ENCODE peak calls at places on chromosomes 12 and 14, in seven cellular contexts. D is psoas muscle, E is choroid plexus epithelial cell, A is AG04450, W is hepatocyte, P is K562, I is fibroblast of mammary gland. L is an unnamed sample.

GRCh38 chr14:32205554-32205953 is 2.5 kb upstream of the RNU6-8 start:
- DNase-seq in D (no peak), E (no peak), A (no peak), W (no peak), P (no peak), I (no peak), L (no peak)

GRCh38 chr12:121805800-121806555 is 2.2 kb downstream of the SETD1B start:
- DNase-seq in D (no peak), E (no peak), A (no peak), W (no peak), P (no peak), I (no peak), L (peak; percentile 17)

GRCh38 chr12:101642115-101643067 is 47.6 kb downstream of the MYBPC1 start:
- DNase-seq in D (peak; percentile 49), E (no peak), A (no peak), W (peak; percentile 77), P (peak; percentile 35), I (no peak), L (no peak)

GRCh38 chr12:6271281-6271680 is 39.2 kb upstream of the PLEKHG6 start:
- DNase-seq in D (no peak), E (no peak), A (no peak), W (no peak), P (no peak), I (no peak), L (no peak)

GRCh38 chr14:21039059-21039422 is 3.1 kb upstream of the RNASE7 start:
- DNase-seq in D (peak; percentile 96), E (peak; percentile 68), A (peak; percentile 23), W (peak; percentile 75), P (no peak), I (peak; percentile 63), L (no peak)

GRCh38 chr12:89236748-89237428 is 115.4 kb downstream of the DUSP6 start:
- DNase-seq in D (no peak), E (peak; percentile 73), A (no peak), W (no peak), P (no peak), I (peak; percentile 63), L (no peak)

GRCh38 chr14:50095895-50096294 is 20.5 kb downstream of the VCPKMT start:
- DNase-seq in D (no peak), E (no peak), A (no peak), W (no peak), P (no peak), I (no peak), L (no peak)

GRCh38 chr14:20809917-20810316 is 7.3 kb upstream of the RNASE1 start:
- DNase-seq in D (no peak), E (no peak), A (no peak), W (no peak), P (no peak), I (no peak), L (no peak)

GRCh38 chr12:49871263-49871561 is 28.3 kb upstream of the BCDIN3D start:
- DNase-seq in D (no peak), E (no peak), A (no peak), W (no peak), P (no peak), I (no peak), L (no peak)

DNA sequence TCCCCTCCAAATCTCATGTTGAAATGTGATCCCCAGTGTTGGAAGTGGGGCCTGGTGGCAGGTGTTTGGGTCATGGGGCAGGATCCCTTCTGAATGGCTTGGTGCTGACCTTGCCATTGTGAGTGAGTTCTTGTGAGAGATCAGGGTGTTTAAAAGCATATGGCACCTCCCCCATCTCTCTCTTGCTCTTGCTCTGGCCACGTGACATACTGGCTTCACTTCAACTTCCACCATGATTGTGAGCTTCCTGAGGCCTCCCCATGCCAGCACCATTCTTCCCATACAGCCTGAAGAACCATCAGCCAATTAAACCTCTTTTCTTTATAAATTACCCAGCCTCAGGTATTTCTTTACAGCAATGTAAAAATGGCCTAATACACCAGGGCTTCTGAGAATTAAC is 79.8 kb upstream of the C14orf132 start:
- DNase-seq in D (no peak), E (no peak), A (no peak), W (no peak), P (no peak), I (no peak), L (no peak)
- H3K4me3 ChIP-seq in D (no peak overlapping the region), E (no peak overlapping the region), A (no peak overlapping the region), W (no peak overlapping the region), P (no peak overlapping the region), I (no peak overlapping the region), L (no peak overlapping the region)

GRCh38 chr14:35944847-35945246 is 118.7 kb downstream of the BRMS1L start:
- DNase-seq in D (no peak), E (no peak), A (no peak), W (peak; percentile 20), P (peak; percentile 5), I (no peak), L (peak; percentile 75)
- TF ChIP-seq CTCF in D (no peak), E (no peak), A (no peak), W (peak; percentile 12), P (no peak), I (no peak), L (peak; percentile 60)

GRCh38 chr12:69687390-69687789 is 11.7 kb downstream of the BEST3 start:
- DNase-seq in D (no peak), E (peak; percentile 68), A (no peak), W (no peak), P (no peak), I (peak; percentile 85), L (no peak)
- H3K4me3 ChIP-seq in D (no peak overlapping the region), E (no peak overlapping the region), A (no peak overlapping the region), W (no peak overlapping the region), P (no peak overlapping the region), I (no peak overlapping the region), L (no peak overlapping the region)

GRCh38 chr14:56482306-56482705 is 97.3 kb upstream of the TMEM260 start:
- DNase-seq in D (no peak), E (peak; percentile 27), A (no peak), W (peak; percentile 22), P (peak; percentile 11), I (peak; percentile 17), L (no peak)
- TF ChIP-seq CTCF in D (no peak), E (peak; percentile 34), A (peak; percentile 21), W (peak; percentile 19), P (peak; percentile 7), I (peak; percentile 20), L (no peak)

DNA sequence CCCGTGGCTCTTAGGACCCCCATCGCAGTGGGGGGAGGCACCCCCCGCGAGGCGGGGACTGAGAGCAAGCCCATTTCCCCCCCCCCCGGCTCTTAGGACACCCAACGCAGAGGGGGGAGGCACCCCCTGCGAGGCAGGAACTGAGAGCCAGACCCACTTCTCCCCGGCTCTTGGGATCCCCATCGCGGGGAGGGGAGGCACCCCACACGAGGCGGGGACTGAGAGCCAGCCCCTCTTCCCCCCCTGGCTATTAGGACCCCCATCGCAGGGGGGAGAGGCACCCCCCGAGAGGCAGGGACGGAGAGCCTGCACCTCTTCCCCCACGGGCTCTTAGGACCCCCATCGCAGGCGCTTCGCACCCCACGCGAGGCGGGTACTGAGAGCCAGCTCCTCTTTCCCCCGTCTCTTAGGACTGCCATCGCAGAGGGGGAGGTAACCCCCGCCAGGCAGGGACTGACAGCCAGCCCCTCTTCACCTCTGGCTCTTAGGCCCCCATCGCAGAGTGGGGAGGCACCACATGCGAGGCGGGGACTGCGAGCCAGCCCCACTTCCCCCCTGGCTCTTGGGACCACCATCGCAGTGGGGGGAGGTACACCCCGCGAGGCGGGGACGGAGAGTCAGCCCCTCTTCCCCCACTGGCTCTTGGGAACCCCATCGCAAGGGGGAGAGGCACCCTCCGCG is 46.0 kb downstream of the DDX11 start:
- DNase-seq in D (no peak), E (no peak), A (no peak), W (no peak), P (no peak), I (no peak), L (no peak)
- H3K4me3 ChIP-seq in D (peak overlapping the region; percentile 56), E (no peak overlapping the region), A (no peak overlapping the region), W (no peak overlapping the region), P (no peak overlapping the region), I (no peak overlapping the region), L (peak overlapping the region; percentile 27)

GRCh38 chr12:67459173-67459572 is 189.4 kb upstream of the DYRK2 start:
- DNase-seq in D (peak; percentile 56), E (no peak), A (no peak), W (no peak), P (no peak), I (no peak), L (no peak)

GRCh38 chr12:67457136-67457535 is 188.0 kb downstream of the CAND1 start:
- DNase-seq in D (no peak), E (no peak), A (no peak), W (no peak), P (no peak), I (no peak), L (no peak)

GRCh38 chr12:67456281-67456918 is 187.2 kb downstream of the CAND1 start:
- DNase-seq in D (no peak), E (peak; percentile 90), A (peak; percentile 80), W (peak; percentile 39), P (no peak), I (peak; percentile 96), L (no peak)

GRCh38 chr12:67459578-67459977 is 189.0 kb upstream of the DYRK2 start:
- DNase-seq in D (no peak), E (no peak), A (no peak), W (no peak), P (no peak), I (no peak), L (no peak)

GRCh38 chr12:67457799-67458680 is 188.9 kb downstream of the CAND1 start:
- DNase-seq in D (no peak), E (peak; percentile 36), A (no peak), W (no peak), P (no peak), I (peak; percentile 60), L (no peak)
- TF ChIP-seq CTCF in D (peak; percentile 36), E (peak; percentile 62), A (peak; percentile 40), W (peak; percentile 13), P (peak; percentile 14), I (peak; percentile 54), L (peak; percentile 29)

GRCh38 chr14:64808449-64808848 is 71.3 kb downstream of the SPTB start:
- DNase-seq in D (no peak), E (no peak), A (no peak), W (no peak), P (no peak), I (no peak), L (no peak)
- H3K4me3 ChIP-seq in D (no peak overlapping the region), E (no peak overlapping the region), A (no peak overlapping the region), W (no peak overlapping the region), P (no peak overlapping the region), I (no peak overlapping the region), L (no peak overlapping the region)

DNA sequence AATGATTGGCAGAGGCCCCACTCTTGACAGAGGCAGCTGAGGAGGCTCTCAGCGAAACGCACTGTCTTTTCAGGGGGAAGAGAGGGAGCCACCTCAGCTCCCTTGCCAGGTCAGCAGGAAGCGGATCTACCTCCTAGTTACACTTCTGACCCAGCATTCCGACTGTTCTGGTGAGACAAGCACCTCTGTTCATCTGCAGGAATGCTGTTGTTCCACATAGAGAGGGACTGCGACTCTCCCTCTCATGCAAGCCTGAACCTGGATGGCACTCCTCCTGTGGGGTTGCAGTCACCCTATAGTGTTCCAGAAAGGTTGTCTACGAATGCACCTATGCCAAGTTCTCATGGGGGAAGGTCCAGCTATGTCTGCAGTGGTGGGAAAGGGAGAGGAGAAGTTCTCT is 37.1 kb upstream of the AEBP2 start:
- DNase-seq in D (no peak), E (no peak), A (no peak), W (no peak), P (no peak), I (no peak), L (no peak)
- TF ChIP-seq CTCF in D (no peak), E (no peak), A (no peak), W (no peak), P (no peak), I (no peak), L (no peak)